ENCODE peak calls at places on chromosome 4, in eight cellular contexts. One of them, this sample, is unnamed.

GRCh38 chr4:84482564-84483563 is 16.2 kb downstream of the NKX6-1 start:
- DNase-seq in T-helper 1 cell: no peak
- DNase-seq in RKO: no peak
- DNase-seq in activated CD4-positive, alpha-beta T cell treated with anti-CD3 and anti-CD28 coated beads, Interleukin-2, amount 10 ng/mL, durations not matched to agents 7 days and 5 days: no peak
- DNase-seq in T follicular helper cell: no peak
- DNase-seq in cardiac muscle cell: peak; percentile 54
- DNase-seq in NB4: no peak
- DNase-seq in HTR-8/SVneo: no peak
- DNase-seq in this sample: no peak

GRCh38 chr4:127995776-127996175 is 30.6 kb downstream of the ABHD18 start:
- DNase-seq in T-helper 1 cell: no peak
- DNase-seq in RKO: no peak
- DNase-seq in activated CD4-positive, alpha-beta T cell treated with anti-CD3 and anti-CD28 coated beads, Interleukin-2, amount 10 ng/mL, durations not matched to agents 7 days and 5 days: no peak
- DNase-seq in T follicular helper cell: no peak
- DNase-seq in cardiac muscle cell: no peak
- DNase-seq in NB4: no peak
- DNase-seq in HTR-8/SVneo: peak; percentile 48
- DNase-seq in this sample: no peak

GRCh38 chr4:17770845-17771244 is 10.6 kb downstream of the FAM184B start:
- DNase-seq in T-helper 1 cell: no peak
- DNase-seq in RKO: no peak
- DNase-seq in activated CD4-positive, alpha-beta T cell treated with anti-CD3 and anti-CD28 coated beads, Interleukin-2, amount 10 ng/mL, durations not matched to agents 7 days and 5 days: no peak
- DNase-seq in T follicular helper cell: no peak
- DNase-seq in cardiac muscle cell: no peak
- DNase-seq in NB4: no peak
- DNase-seq in HTR-8/SVneo: no peak
- DNase-seq in this sample: no peak

GRCh38 chr4:113657834-113658233 is 103.7 kb downstream of the CAMK2D start:
- DNase-seq in T-helper 1 cell: no peak
- DNase-seq in RKO: peak; percentile 72
- DNase-seq in activated CD4-positive, alpha-beta T cell treated with anti-CD3 and anti-CD28 coated beads, Interleukin-2, amount 10 ng/mL, durations not matched to agents 7 days and 5 days: no peak
- DNase-seq in T follicular helper cell: no peak
- DNase-seq in cardiac muscle cell: no peak
- DNase-seq in NB4: no peak
- DNase-seq in HTR-8/SVneo: no peak
- DNase-seq in this sample: no peak

GRCh38 chr4:63632858-63633257 is 776.4 kb downstream of the TECRL start:
- DNase-seq in T-helper 1 cell: no peak
- DNase-seq in RKO: no peak
- DNase-seq in activated CD4-positive, alpha-beta T cell treated with anti-CD3 and anti-CD28 coated beads, Interleukin-2, amount 10 ng/mL, durations not matched to agents 7 days and 5 days: no peak
- DNase-seq in T follicular helper cell: no peak
- DNase-seq in cardiac muscle cell: no peak
- DNase-seq in NB4: no peak
- DNase-seq in HTR-8/SVneo: no peak
- DNase-seq in this sample: no peak

GRCh38 chr4:88014506-88014905 is 7.1 kb downstream of the PKD2 start:
- DNase-seq in T-helper 1 cell: no peak
- DNase-seq in RKO: no peak
- DNase-seq in activated CD4-positive, alpha-beta T cell treated with anti-CD3 and anti-CD28 coated beads, Interleukin-2, amount 10 ng/mL, durations not matched to agents 7 days and 5 days: no peak
- DNase-seq in T follicular helper cell: no peak
- DNase-seq in cardiac muscle cell: no peak
- DNase-seq in NB4: no peak
- DNase-seq in HTR-8/SVneo: no peak
- DNase-seq in this sample: no peak

GRCh38 chr4:153153339-153153851 is 50.8 kb upstream of the TRIM2 start:
- DNase-seq in T-helper 1 cell: peak; percentile 70
- DNase-seq in RKO: peak; percentile 79
- DNase-seq in activated CD4-positive, alpha-beta T cell treated with anti-CD3 and anti-CD28 coated beads, Interleukin-2, amount 10 ng/mL, durations not matched to agents 7 days and 5 days: peak; percentile 79
- DNase-seq in T follicular helper cell: peak; percentile 62
- DNase-seq in cardiac muscle cell: peak; percentile 75
- DNase-seq in NB4: peak; percentile 55
- DNase-seq in HTR-8/SVneo: no peak
- DNase-seq in this sample: peak; percentile 54

GRCh38 chr4:179353791-179354190 is 1911.6 kb upstream of the AGA start:
- DNase-seq in T-helper 1 cell: no peak
- DNase-seq in RKO: no peak
- DNase-seq in activated CD4-positive, alpha-beta T cell treated with anti-CD3 and anti-CD28 coated beads, Interleukin-2, amount 10 ng/mL, durations not matched to agents 7 days and 5 days: no peak
- DNase-seq in T follicular helper cell: no peak
- DNase-seq in cardiac muscle cell: no peak
- DNase-seq in NB4: no peak
- DNase-seq in HTR-8/SVneo: no peak
- DNase-seq in this sample: no peak

GRCh38 chr4:137749466-137749865 is 217.2 kb upstream of the PCDH18 start:
- DNase-seq in T-helper 1 cell: no peak
- DNase-seq in RKO: no peak
- DNase-seq in activated CD4-positive, alpha-beta T cell treated with anti-CD3 and anti-CD28 coated beads, Interleukin-2, amount 10 ng/mL, durations not matched to agents 7 days and 5 days: no peak
- DNase-seq in T follicular helper cell: no peak
- DNase-seq in cardiac muscle cell: no peak
- DNase-seq in NB4: no peak
- DNase-seq in HTR-8/SVneo: no peak
- DNase-seq in this sample: no peak

GRCh38 chr4:55183926-55184599 is 58.7 kb upstream of the KDR start:
- DNase-seq in T-helper 1 cell: no peak
- DNase-seq in RKO: peak; percentile 91
- DNase-seq in activated CD4-positive, alpha-beta T cell treated with anti-CD3 and anti-CD28 coated beads, Interleukin-2, amount 10 ng/mL, durations not matched to agents 7 days and 5 days: no peak
- DNase-seq in T follicular helper cell: no peak
- DNase-seq in cardiac muscle cell: no peak
- DNase-seq in NB4: no peak
- DNase-seq in HTR-8/SVneo: peak; percentile 35
- DNase-seq in this sample: no peak

GRCh38 chr4:17494258-17494657 is 17.6 kb downstream of the QDPR start:
- DNase-seq in T-helper 1 cell: no peak
- DNase-seq in RKO: peak; percentile 67
- DNase-seq in activated CD4-positive, alpha-beta T cell treated with anti-CD3 and anti-CD28 coated beads, Interleukin-2, amount 10 ng/mL, durations not matched to agents 7 days and 5 days: no peak
- DNase-seq in T follicular helper cell: no peak
- DNase-seq in cardiac muscle cell: no peak
- DNase-seq in NB4: peak; percentile 61
- DNase-seq in HTR-8/SVneo: peak; percentile 46
- DNase-seq in this sample: no peak

GRCh38 chr4:147640331-147640730 is 23.1 kb downstream of the TMEM184C start:
- DNase-seq in T-helper 1 cell: no peak
- DNase-seq in RKO: no peak
- DNase-seq in activated CD4-positive, alpha-beta T cell treated with anti-CD3 and anti-CD28 coated beads, Interleukin-2, amount 10 ng/mL, durations not matched to agents 7 days and 5 days: no peak
- DNase-seq in T follicular helper cell: no peak
- DNase-seq in cardiac muscle cell: no peak
- DNase-seq in NB4: no peak
- DNase-seq in HTR-8/SVneo: no peak
- DNase-seq in this sample: no peak

This sample was measured in MM.1S.